ENCODE peak calls at places on chromosomes 7 and 10, in ten cellular contexts. V, X, F, K, L, Y, C, I, W and M are unnamed samples.

GRCh38 chr10:33556103-33556502 is 221.6 kb upstream of the NRP1 start:
- DNase-seq in V (no peak), X (no peak), F (no peak), K (no peak), L (no peak), Y (no peak), C (no peak), I (no peak), W (no peak), M (no peak)

GRCh38 chr10:125721035-125721434 is 1.5 kb downstream of the EDRF1 start:
- DNase-seq in V (peak; percentile 82), X (no peak), F (no peak), K (no peak), L (no peak), Y (no peak), C (no peak), I (no peak), W (no peak), M (no peak)

GRCh38 chr10:4545077-4545476 is 280.9 kb upstream of the AKR1E2 start:
- DNase-seq in V (no peak), X (no peak), F (no peak), K (no peak), L (no peak), Y (no peak), C (no peak), I (no peak), W (no peak), M (no peak)

GRCh38 chr10:1399431-1400120 is 337.7 kb downstream of the ADARB2 start:
- DNase-seq in V (no peak), X (peak; percentile 17), F (no peak), K (peak; percentile 15), L (no peak), Y (no peak), C (no peak), I (no peak), W (no peak), M (no peak)

GRCh38 chr7:113831509-113831908 is 87.3 kb downstream of the PPP1R3A start:
- DNase-seq in V (no peak), X (no peak), F (no peak), K (no peak), L (no peak), Y (no peak), C (no peak), I (no peak), W (peak; percentile 41), M (no peak)

GRCh38 chr7:47581442-47581820 is 480 bp downstream of the TNS3 start:
- DNase-seq in V (no peak), X (peak; percentile 78), F (no peak), K (peak; percentile 49), L (no peak), Y (no peak), C (peak; percentile 73), I (peak; percentile 48), W (no peak), M (no peak)

GRCh38 chr7:140404565-140405080 is 765 bp downstream of the RAB19 start:
- DNase-seq in V (no peak), X (no peak), F (no peak), K (no peak), L (no peak), Y (no peak), C (no peak), I (no peak), W (no peak), M (no peak)

GRCh38 chr7:31814187-31814586 is 127.2 kb downstream of the PPP1R17 start:
- DNase-seq in V (peak; percentile 9), X (no peak), F (no peak), K (no peak), L (no peak), Y (no peak), C (no peak), I (peak; percentile 20), W (no peak), M (no peak)

GRCh38 chr10:18658301-18658991 is 785 bp upstream of the ARL5B start:
- DNase-seq in V (peak; percentile 75), X (no peak), F (no peak), K (no peak), L (peak; percentile 24), Y (no peak), C (no peak), I (no peak), W (peak; percentile 36), M (no peak)

GRCh38 chr7:101173752-101174244 is 6.3 kb downstream of the NAT16 start:
- DNase-seq in V (peak; percentile 73), X (no peak), F (peak; percentile 73), K (peak; percentile 34), L (no peak), Y (no peak), C (no peak), I (no peak), W (no peak), M (no peak)

GRCh38 chr10:44465430-44466115 is 80.7 kb upstream of the CXCL12 start:
- DNase-seq in V (no peak), X (no peak), F (no peak), K (no peak), L (no peak), Y (no peak), C (no peak), I (no peak), W (no peak), M (no peak)

GRCh38 chr7:28872226-28872625 is 85.9 kb downstream of the TRIL start:
- DNase-seq in V (no peak), X (no peak), F (no peak), K (no peak), L (no peak), Y (no peak), C (no peak), I (no peak), W (no peak), M (no peak)

GRCh38 chr7:44978511-44979366 is at the start of gene MYO1G:
- DNase-seq in V (peak; percentile 96), X (peak; percentile 50), F (peak; percentile 93), K (peak; percentile 51), L (no peak), Y (no peak), C (peak; percentile 82), I (no peak), W (no peak), M (peak; percentile 91)

GRCh38 chr7:55250313-55250712 is 114.8 kb upstream of the LANCL2 start:
- DNase-seq in V (no peak), X (no peak), F (no peak), K (peak; percentile 39), L (no peak), Y (no peak), C (no peak), I (peak; percentile 45), W (no peak), M (no peak)

GRCh38 chr7:139853576-139854511 is 24.8 kb downstream of the TBXAS1 start:
- DNase-seq in V (no peak), X (no peak), F (no peak), K (peak; percentile 39), L (no peak), Y (no peak), C (no peak), I (no peak), W (peak; percentile 83), M (no peak)

DNA sequence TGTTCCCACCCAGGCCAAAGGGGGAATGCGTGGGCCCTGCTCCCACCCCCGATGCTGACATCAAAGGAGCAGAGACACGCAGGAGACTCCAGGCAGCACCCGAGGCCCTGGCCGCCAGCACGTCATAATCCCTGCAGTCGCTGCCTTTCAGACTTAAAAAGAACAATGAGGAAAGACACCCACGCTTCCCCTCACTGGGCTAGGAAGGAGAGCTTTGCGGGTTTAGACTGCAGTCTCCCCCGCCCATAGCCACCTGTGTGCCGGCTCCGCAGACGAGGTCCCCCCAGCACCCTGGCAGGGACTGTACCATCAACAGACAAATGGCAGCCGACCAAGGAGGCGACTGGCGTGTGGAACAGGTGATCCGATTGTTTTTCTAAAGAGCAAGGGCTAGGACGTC is 1.3 kb downstream of the GRB10 start:
- DNase-seq in V (no peak), X (no peak), F (no peak), K (no peak), L (peak; percentile 24), Y (no peak), C (no peak), I (no peak), W (no peak), M (no peak)
- H3K4me3 ChIP-seq in V (no peak overlapping the region), X (no peak overlapping the region), F (peak overlapping the region; percentile 31), K (no peak overlapping the region), L (no peak overlapping the region), Y (peak overlapping the region; percentile 48), C (no peak overlapping the region), I (no peak overlapping the region), W (no peak overlapping the region), M (no peak overlapping the region)

GRCh38 chr10:13717936-13718772 is 131.4 kb downstream of the PRPF18 start:
- DNase-seq in V (peak; percentile 57), X (peak; percentile 80), F (peak; percentile 59), K (peak; percentile 90), L (peak; percentile 76), Y (no peak), C (peak; percentile 85), I (no peak), W (peak; percentile 95), M (peak; percentile 84)
- H3K4me3 ChIP-seq in V (peak overlapping the region; percentile 37), X (peak overlapping the region; percentile 43), F (peak overlapping the region; percentile 27), K (peak overlapping the region; percentile 39), L (no peak overlapping the region), Y (no peak overlapping the region), C (peak overlapping the region; percentile 38), I (no peak overlapping the region), W (peak overlapping the region; percentile 14), M (no peak overlapping the region)

DNA sequence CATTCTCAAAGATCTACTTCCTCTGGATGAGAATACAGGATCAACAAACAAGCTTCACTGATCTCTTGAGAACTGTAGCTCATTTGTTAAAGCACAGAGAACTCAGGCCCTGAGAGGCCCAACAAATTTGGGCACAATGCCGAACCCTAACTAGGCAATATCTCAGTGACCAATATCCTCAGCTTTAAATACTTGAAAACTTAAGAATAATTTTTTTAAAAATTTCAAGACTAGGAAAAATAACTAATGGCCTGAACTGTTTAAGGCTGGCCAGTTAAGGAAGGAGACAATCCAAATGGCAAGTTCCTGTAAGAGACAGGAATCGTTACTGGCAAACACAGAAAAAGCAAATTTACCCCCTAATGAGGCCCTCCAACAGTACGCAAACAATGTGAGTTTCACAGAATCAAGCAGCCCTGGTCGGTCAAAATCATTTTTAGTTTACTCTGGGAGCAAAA is 39.7 kb downstream of the NT5C2 start:
- DNase-seq in V (no peak), X (no peak), F (no peak), K (no peak), L (peak; percentile 34), Y (no peak), C (no peak), I (peak; percentile 12), W (peak; percentile 36), M (no peak)
- H3K4me3 ChIP-seq in V (no peak overlapping the region), X (no peak overlapping the region), F (no peak overlapping the region), K (peak overlapping the region; percentile 1), L (peak overlapping the region; percentile 8), Y (peak overlapping the region; percentile 21), C (peak overlapping the region; percentile 37), I (no peak overlapping the region), W (peak overlapping the region; percentile 23), M (no peak overlapping the region)

DNA sequence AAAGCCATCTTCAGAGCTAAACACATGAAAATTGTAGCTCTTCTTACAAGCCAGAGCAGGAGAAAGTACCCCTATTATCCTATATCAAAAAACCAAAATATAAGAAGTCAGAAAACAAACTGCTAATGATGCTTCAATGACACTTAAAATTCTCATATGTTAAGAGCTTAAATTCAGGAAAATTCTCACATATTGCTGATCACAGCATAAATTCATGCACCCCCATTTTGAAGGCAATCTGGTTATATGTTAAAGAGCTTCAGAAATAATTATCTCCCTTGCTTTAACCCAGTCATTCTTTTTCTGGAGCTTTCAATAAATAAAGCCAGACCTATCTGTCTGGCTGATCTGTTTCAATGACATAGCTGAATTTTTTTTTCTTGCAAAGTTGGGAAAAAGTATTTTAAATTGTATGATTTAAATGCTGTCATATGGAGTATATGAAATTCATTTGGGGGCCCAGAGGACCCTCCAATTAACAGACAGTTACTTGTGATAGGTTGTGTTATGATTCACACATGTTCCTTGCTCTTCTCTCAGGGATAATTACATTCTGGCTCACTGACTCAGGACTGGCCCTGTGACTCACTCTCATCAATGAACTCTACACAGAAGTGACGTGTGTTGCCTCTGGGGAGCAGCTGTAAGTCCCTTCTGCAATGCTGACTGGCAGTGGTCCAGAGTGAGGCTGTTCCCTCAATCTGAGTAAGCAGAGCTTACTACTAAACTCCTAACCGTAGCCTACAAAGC is 85.2 kb downstream of the HGF start:
- DNase-seq in V (peak; percentile 85), X (peak; percentile 64), F (no peak), K (peak; percentile 79), L (peak; percentile 91), Y (peak; percentile 20), C (peak; percentile 61), I (peak; percentile 60), W (peak; percentile 100), M (peak; percentile 93)
- H3K4me3 ChIP-seq in V (no peak overlapping the region), X (no peak overlapping the region), F (no peak overlapping the region), K (no peak overlapping the region), L (no peak overlapping the region), Y (no peak overlapping the region), C (no peak overlapping the region), I (no peak overlapping the region), W (no peak overlapping the region), M (no peak overlapping the region)